ENCODE peak calls at places on chromosomes 2 and 18, in six cellular contexts. H is osteoblast, W is dorsolateral prefrontal cortex, Z is cardiac fibroblast, P is uterus, J is tibial nerve. C is an unnamed sample.
A peak's percentile ranks its signal among the peaks of the same experiment; 100 is the strongest.

GRCh38 chr2:219358170-219359075 is 25.9 kb upstream of the RESP18 start:
- DNase-seq in H (peak; percentile 56), W (no peak), Z (no peak), P (no peak), J (no peak), C (no peak)

GRCh38 chr2:162430323-162430722 is 86.4 kb downstream of the GCA start:
- DNase-seq in H (no peak), W (no peak), Z (peak; percentile 1), P (no peak), J (no peak), C (no peak)

GRCh38 chr2:177118636-177119035 is 94.0 kb upstream of the HNRNPA3 start:
- DNase-seq in H (no peak), W (no peak), Z (no peak), P (no peak), J (no peak), C (no peak)

GRCh38 chr2:17232751-17233150 is 285.5 kb downstream of the RAD51AP2 start:
- DNase-seq in H (no peak), W (no peak), Z (no peak), P (no peak), J (no peak), C (no peak)

GRCh38 chr18:58447342-58448190 is 181.3 kb downstream of the ALPK2 start:
- DNase-seq in H (peak; percentile 82), W (no peak), Z (no peak), P (peak; percentile 63), J (no peak), C (no peak)

GRCh38 chr2:98608962-98609604 is 694 bp downstream of the UNC50 start:
- DNase-seq in H (peak; percentile 93), W (no peak), Z (peak; percentile 55), P (no peak), J (no peak), C (peak; percentile 4)

GRCh38 chr2:135840601-135841000 is 3.6 kb upstream of the LCT start:
- DNase-seq in H (no peak), W (no peak), Z (peak; percentile 22), P (no peak), J (no peak), C (no peak)

GRCh38 chr18:62566199-62566598 is 43.4 kb downstream of the ZCCHC2 start:
- DNase-seq in H (no peak), W (peak; percentile 56), Z (peak; percentile 44), P (peak; percentile 39), J (peak; percentile 29), C (peak; percentile 32)

GRCh38 chr2:96970910-96971309 is 15.5 kb downstream of the FAM178B start:
- DNase-seq in H (peak; percentile 83), W (no peak), Z (no peak), P (no peak), J (no peak), C (no peak)

GRCh38 chr2:106053116-106053515 is 141.0 kb downstream of the UXS1 start:
- DNase-seq in H (peak; percentile 85), W (no peak), Z (peak; percentile 82), P (no peak), J (no peak), C (peak; percentile 77)

GRCh38 chr2:110106642-110107041 is 9.0 kb downstream of the MALL start:
- DNase-seq in H (peak; percentile 93), W (no peak), Z (peak; percentile 78), P (no peak), J (no peak), C (peak; percentile 76)

GRCh38 chr2:31523871-31524492 is 56.8 kb downstream of the SRD5A2 start:
- DNase-seq in H (peak; percentile 72), W (no peak), Z (peak; percentile 65), P (no peak), J (no peak), C (peak; percentile 70)

GRCh38 chr2:180747728-180748127 is 232.7 kb upstream of the UBE2E3 start:
- DNase-seq in H (no peak), W (no peak), Z (no peak), P (no peak), J (no peak), C (peak; percentile 61)

GRCh38 chr2:170924969-170925368 is 4.1 kb upstream of the GORASP2 start:
- DNase-seq in H (no peak), W (no peak), Z (no peak), P (no peak), J (no peak), C (no peak)

GRCh38 chr2:156452971-156453370 is 16.8 kb downstream of the GPD2 start:
- DNase-seq in H (peak; percentile 81), W (no peak), Z (peak; percentile 35), P (no peak), J (no peak), C (no peak)

GRCh38 chr2:48510329-48510728 is 19.6 kb upstream of the STON1 start:
- DNase-seq in H (peak; percentile 88), W (no peak), Z (peak; percentile 70), P (no peak), J (no peak), C (no peak)

GRCh38 chr2:20641123-20641985 is 9.5 kb downstream of the HS1BP3 start:
- DNase-seq in H (peak; percentile 97), W (no peak), Z (peak; percentile 30), P (peak; percentile 78), J (no peak), C (peak; percentile 71)

GRCh38 chr2:203808041-203808750 is 59.4 kb upstream of the CTLA4 start:
- DNase-seq in H (peak; percentile 68), W (no peak), Z (peak; percentile 95), P (no peak), J (no peak), C (peak; percentile 51)

GRCh38 chr2:143801561-143801960 is 672.3 kb downstream of the ARHGAP15 start:
- DNase-seq in H (no peak), W (no peak), Z (no peak), P (no peak), J (no peak), C (no peak)

GRCh38 chr18:50159654-50160046 is 35.3 kb downstream of the MYO5B start:
- DNase-seq in H (no peak), W (no peak), Z (no peak), P (no peak), J (no peak), C (no peak)

GRCh38 chr2:19769513-19769912 is 132.3 kb downstream of the TTC32 start:
- DNase-seq in H (no peak), W (no peak), Z (peak; percentile 35), P (no peak), J (no peak), C (peak; percentile 42)

GRCh38 chr2:71597749-71598148 is 144.4 kb downstream of the DYSF start:
- DNase-seq in H (no peak), W (no peak), Z (no peak), P (no peak), J (no peak), C (no peak)

GRCh38 chr2:88159955-88160415 is 10.2 kb upstream of the THNSL2 start:
- DNase-seq in H (peak; percentile 83), W (peak; percentile 58), Z (peak; percentile 79), P (peak; percentile 38), J (no peak), C (peak; percentile 78)

GRCh38 chr18:49398331-49398730 is 62.1 kb downstream of the DYM start:
- DNase-seq in H (no peak), W (no peak), Z (no peak), P (no peak), J (no peak), C (no peak)

GRCh38 chr2:121613774-121614173 is 35.5 kb downstream of the CLASP1 start:
- DNase-seq in H (no peak), W (no peak), Z (no peak), P (no peak), J (no peak), C (no peak)

GRCh38 chr2:158668394-158668793 is 126.7 kb upstream of the DAPL1 start:
- DNase-seq in H (no peak), W (no peak), Z (peak; percentile 10), P (no peak), J (no peak), C (no peak)

GRCh38 chr2:64666810-64667438 is 13.2 kb upstream of the SERTAD2 start:
- DNase-seq in H (no peak), W (no peak), Z (peak; percentile 47), P (no peak), J (no peak), C (no peak)

GRCh38 chr2:69298261-69298660 is 88.8 kb downstream of the GFPT1 start:
- DNase-seq in H (peak; percentile 96), W (no peak), Z (peak; percentile 79), P (no peak), J (no peak), C (peak; percentile 89)
- TF ChIP-seq CTCF in H (no peak), W (no peak), Z (peak; percentile 5), P (no peak), J (no peak), C (no peak)

GRCh38 chr18:73520229-73520628 is 627.4 kb downstream of the FBXO15 start:
- DNase-seq in H (peak; percentile 1), W (no peak), Z (no peak), P (no peak), J (no peak), C (no peak)
- TF ChIP-seq CTCF in H (no peak), W (no peak), Z (peak; percentile 31), P (no peak), J (no peak), C (no peak)

DNA sequence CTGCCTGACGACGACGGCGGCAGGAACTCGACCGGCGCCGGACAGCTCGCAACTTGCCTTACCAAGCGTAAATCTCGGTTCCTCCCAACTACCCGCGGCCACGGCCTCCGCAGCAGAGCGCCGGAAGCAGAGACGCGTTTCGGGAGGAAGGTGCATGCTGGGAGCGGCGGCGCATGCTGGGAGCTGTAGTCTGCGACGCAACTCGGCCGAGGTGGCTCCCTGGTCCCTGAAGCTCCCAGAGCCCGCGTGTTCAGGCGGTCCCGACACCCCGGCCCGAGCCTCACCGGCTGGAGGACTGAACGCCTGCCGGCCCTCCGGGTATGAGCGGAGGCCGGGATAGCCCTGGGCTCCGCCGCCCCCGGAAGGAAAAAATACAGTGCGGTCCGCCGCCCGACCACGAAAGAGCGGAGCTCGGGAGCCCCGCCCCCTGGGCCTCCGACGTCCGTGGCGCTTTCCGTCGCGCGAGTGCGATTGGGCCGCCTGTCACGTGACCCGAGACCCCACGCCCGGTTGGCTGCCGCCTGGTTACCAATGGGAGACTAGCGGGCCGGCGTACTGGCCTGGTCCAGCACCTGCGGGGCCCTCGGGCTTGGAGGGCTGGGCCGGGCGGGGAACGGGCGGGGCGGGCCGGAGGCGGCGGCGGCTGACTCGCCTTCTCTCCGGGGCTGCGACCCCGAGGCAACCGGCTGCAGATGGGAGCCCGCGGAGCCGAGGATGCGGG is at the start of gene CAPN10:
- DNase-seq in H (peak; percentile 100), W (peak; percentile 98), Z (peak; percentile 95), P (peak; percentile 97), J (peak; percentile 95), C (peak; percentile 96)
- TF ChIP-seq CTCF in H (no peak), W (peak; percentile 41), Z (no peak), P (peak; percentile 17), J (no peak), C (no peak)

GRCh38 chr2:116094196-116094595 is 1651.8 kb downstream of the DPP10 start:
- DNase-seq in H (no peak), W (no peak), Z (no peak), P (no peak), J (no peak), C (peak; percentile 6)
- TF ChIP-seq CTCF in H (no peak), W (no peak), Z (no peak), P (no peak), J (no peak), C (no peak)